ENCODE peak calls at places on chromosomes 3 and 15, in four cellular contexts. One of them, this sample, is unnamed.

GRCh38 chr3:194135516-194135805 is 487 bp upstream of the HES1 start:
- DNase-seq in stimulated activated naive CD8-positive, alpha-beta T cell treated with anti-CD3 and anti-CD28 coated beads, Interleukin-15, amount 100 ng/mL, for 72 hours: no peak
- DNase-seq in stimulated activated naive B cell treated with anti-CD40 and anti-IgM and Interleukin-4, amounts not matched to agents 10 μg/mL and 1 μg/mL and 100 μg/mL, for 72 hours: no peak
- DNase-seq in stomach: no peak
- DNase-seq in this sample: no peak

GRCh38 chr3:121274411-121274810 is 271.4 kb downstream of the POLQ start:
- DNase-seq in stimulated activated naive CD8-positive, alpha-beta T cell treated with anti-CD3 and anti-CD28 coated beads, Interleukin-15, amount 100 ng/mL, for 72 hours: no peak
- DNase-seq in stimulated activated naive B cell treated with anti-CD40 and anti-IgM and Interleukin-4, amounts not matched to agents 10 μg/mL and 1 μg/mL and 100 μg/mL, for 72 hours: no peak
- DNase-seq in stomach: no peak
- DNase-seq in this sample: no peak

GRCh38 chr3:132180337-132180791 is 136.8 kb upstream of the ACP3 start:
- DNase-seq in stimulated activated naive CD8-positive, alpha-beta T cell treated with anti-CD3 and anti-CD28 coated beads, Interleukin-15, amount 100 ng/mL, for 72 hours: peak
- DNase-seq in stimulated activated naive B cell treated with anti-CD40 and anti-IgM and Interleukin-4, amounts not matched to agents 10 μg/mL and 1 μg/mL and 100 μg/mL, for 72 hours: peak
- DNase-seq in stomach: no peak
- DNase-seq in this sample: peak

GRCh38 chr3:42750834-42751233 is 22.2 kb downstream of the CCDC13 start:
- DNase-seq in stimulated activated naive CD8-positive, alpha-beta T cell treated with anti-CD3 and anti-CD28 coated beads, Interleukin-15, amount 100 ng/mL, for 72 hours: peak
- DNase-seq in stimulated activated naive B cell treated with anti-CD40 and anti-IgM and Interleukin-4, amounts not matched to agents 10 μg/mL and 1 μg/mL and 100 μg/mL, for 72 hours: no peak
- DNase-seq in stomach: peak
- DNase-seq in this sample: no peak

GRCh38 chr3:46089237-46090011 is 62.1 kb upstream of the XCR1 start:
- DNase-seq in stimulated activated naive CD8-positive, alpha-beta T cell treated with anti-CD3 and anti-CD28 coated beads, Interleukin-15, amount 100 ng/mL, for 72 hours: peak
- DNase-seq in stimulated activated naive B cell treated with anti-CD40 and anti-IgM and Interleukin-4, amounts not matched to agents 10 μg/mL and 1 μg/mL and 100 μg/mL, for 72 hours: peak
- DNase-seq in stomach: peak
- DNase-seq in this sample: no peak

GRCh38 chr3:36546196-36546595 is 165.9 kb downstream of the STAC start:
- DNase-seq in stimulated activated naive CD8-positive, alpha-beta T cell treated with anti-CD3 and anti-CD28 coated beads, Interleukin-15, amount 100 ng/mL, for 72 hours: no peak
- DNase-seq in stimulated activated naive B cell treated with anti-CD40 and anti-IgM and Interleukin-4, amounts not matched to agents 10 μg/mL and 1 μg/mL and 100 μg/mL, for 72 hours: no peak
- DNase-seq in stomach: no peak
- DNase-seq in this sample: no peak

GRCh38 chr3:50161320-50161719 is 6.2 kb downstream of the SEMA3F start:
- DNase-seq in stimulated activated naive CD8-positive, alpha-beta T cell treated with anti-CD3 and anti-CD28 coated beads, Interleukin-15, amount 100 ng/mL, for 72 hours: no peak
- DNase-seq in stimulated activated naive B cell treated with anti-CD40 and anti-IgM and Interleukin-4, amounts not matched to agents 10 μg/mL and 1 μg/mL and 100 μg/mL, for 72 hours: no peak
- DNase-seq in stomach: peak
- DNase-seq in this sample: no peak

GRCh38 chr15:53074221-53074620 is 284.1 kb upstream of the ONECUT1 start:
- DNase-seq in stimulated activated naive CD8-positive, alpha-beta T cell treated with anti-CD3 and anti-CD28 coated beads, Interleukin-15, amount 100 ng/mL, for 72 hours: no peak
- DNase-seq in stimulated activated naive B cell treated with anti-CD40 and anti-IgM and Interleukin-4, amounts not matched to agents 10 μg/mL and 1 μg/mL and 100 μg/mL, for 72 hours: no peak
- DNase-seq in stomach: no peak
- DNase-seq in this sample: no peak

GRCh38 chr3:81859524-81859923 is 98.1 kb upstream of the GBE1 start:
- DNase-seq in stimulated activated naive CD8-positive, alpha-beta T cell treated with anti-CD3 and anti-CD28 coated beads, Interleukin-15, amount 100 ng/mL, for 72 hours: no peak
- DNase-seq in stimulated activated naive B cell treated with anti-CD40 and anti-IgM and Interleukin-4, amounts not matched to agents 10 μg/mL and 1 μg/mL and 100 μg/mL, for 72 hours: no peak
- DNase-seq in stomach: no peak
- DNase-seq in this sample: no peak

GRCh38 chr15:43795197-43795596 is 3.1 kb downstream of the SERF2 start:
- DNase-seq in stimulated activated naive CD8-positive, alpha-beta T cell treated with anti-CD3 and anti-CD28 coated beads, Interleukin-15, amount 100 ng/mL, for 72 hours: no peak
- DNase-seq in stimulated activated naive B cell treated with anti-CD40 and anti-IgM and Interleukin-4, amounts not matched to agents 10 μg/mL and 1 μg/mL and 100 μg/mL, for 72 hours: no peak
- DNase-seq in stomach: no peak
- DNase-seq in this sample: no peak

GRCh38 chr15:68442041-68442440 is 10.1 kb upstream of the ITGA11 start:
- DNase-seq in stimulated activated naive CD8-positive, alpha-beta T cell treated with anti-CD3 and anti-CD28 coated beads, Interleukin-15, amount 100 ng/mL, for 72 hours: no peak
- DNase-seq in stimulated activated naive B cell treated with anti-CD40 and anti-IgM and Interleukin-4, amounts not matched to agents 10 μg/mL and 1 μg/mL and 100 μg/mL, for 72 hours: no peak
- DNase-seq in stomach: no peak
- DNase-seq in this sample: no peak

GRCh38 chr15:79540551-79540950 is 108.4 kb downstream of the MINAR1 start:
- DNase-seq in stimulated activated naive CD8-positive, alpha-beta T cell treated with anti-CD3 and anti-CD28 coated beads, Interleukin-15, amount 100 ng/mL, for 72 hours: no peak
- DNase-seq in stimulated activated naive B cell treated with anti-CD40 and anti-IgM and Interleukin-4, amounts not matched to agents 10 μg/mL and 1 μg/mL and 100 μg/mL, for 72 hours: no peak
- DNase-seq in stomach: no peak
- DNase-seq in this sample: no peak